ENCODE peak calls at places on chromosomes 2 and 18, in six cellular contexts. One of them, this sample, is unnamed. For H3K4me1, the result is how much of the 10 kb centered on the place peaks cover.

GRCh38 chr2:67039701-67040100 is 357.4 kb upstream of the ETAA1 start:
- DNase-seq in ovary: no peak
- DNase-seq in GM23338: no peak
- DNase-seq in RWPE2: no peak
- DNase-seq in uterus: no peak
- DNase-seq in stomach: no peak
- DNase-seq in this sample: no peak

GRCh38 chr2:92073815-92074548 is 2797.2 kb upstream of the TEKT4 start:
- DNase-seq in uterus: no peak
- DNase-seq in GM23338: no peak
- DNase-seq in ovary: peak
- DNase-seq in stomach: peak
- DNase-seq in RWPE2: no peak
- DNase-seq in this sample: no peak

GRCh38 chr2:236366049-236366387 is 101.8 kb upstream of the ASB18 start:
- DNase-seq in stomach: no peak
- DNase-seq in ovary: no peak
- DNase-seq in GM23338: no peak
- DNase-seq in uterus: no peak
- DNase-seq in RWPE2: no peak
- DNase-seq in this sample: no peak

GRCh38 chr2:38274286-38275276 is 102.5 kb downstream of the ATL2 start:
- DNase-seq in uterus: peak
- DNase-seq in RWPE2: no peak
- DNase-seq in stomach: no peak
- DNase-seq in GM23338: peak
- DNase-seq in ovary: no peak
- DNase-seq in this sample: no peak

GRCh38 chr2:134189009-134189717 is 64.7 kb upstream of the MGAT5 start:
- DNase-seq in stomach: peak
- DNase-seq in ovary: no peak
- DNase-seq in RWPE2: peak
- DNase-seq in GM23338: no peak
- DNase-seq in uterus: no peak
- DNase-seq in this sample: no peak

GRCh38 chr2:26969089-26969844 is 1.2 kb upstream of the MAPRE3 start:
- DNase-seq in GM23338: no peak
- DNase-seq in ovary: no peak
- DNase-seq in uterus: no peak
- DNase-seq in RWPE2: no peak
- DNase-seq in stomach: no peak
- DNase-seq in this sample: no peak

GRCh38 chr18:28793911-28794310 is 617.0 kb upstream of the CDH2 start:
- DNase-seq in uterus: no peak
- DNase-seq in ovary: no peak
- DNase-seq in GM23338: no peak
- DNase-seq in RWPE2: no peak
- DNase-seq in stomach: no peak
- DNase-seq in this sample: no peak

GRCh38 chr2:2590796-2591541 is 259.9 kb upstream of the MYT1L start:
- DNase-seq in GM23338: no peak
- DNase-seq in RWPE2: no peak
- DNase-seq in uterus: no peak
- DNase-seq in ovary: no peak
- DNase-seq in stomach: peak
- DNase-seq in this sample: no peak

GRCh38 chr2:18630101-18630500 is 40.7 kb upstream of the NT5C1B start:
- DNase-seq in GM23338: no peak
- DNase-seq in uterus: no peak
- DNase-seq in RWPE2: no peak
- DNase-seq in ovary: no peak
- DNase-seq in stomach: no peak
- DNase-seq in this sample: no peak

GRCh38 chr2:159907914-159908313 is 109.9 kb upstream of the CD302 start:
- DNase-seq in RWPE2: no peak
- DNase-seq in uterus: no peak
- DNase-seq in stomach: no peak
- DNase-seq in GM23338: no peak
- DNase-seq in ovary: no peak
- DNase-seq in this sample: no peak

GRCh38 chr2:222490100-222490499 is 65.8 kb downstream of the SGPP2 start:
- DNase-seq in ovary: no peak
- DNase-seq in RWPE2: no peak
- DNase-seq in stomach: no peak
- DNase-seq in uterus: no peak
- DNase-seq in GM23338: no peak
- DNase-seq in this sample: no peak

GRCh38 chr2:81529944-81530343 is 1225.4 kb upstream of the LRRTM1 start:
- DNase-seq in stomach: no peak
- DNase-seq in uterus: no peak
- DNase-seq in ovary: no peak
- DNase-seq in RWPE2: no peak
- DNase-seq in GM23338: peak
- DNase-seq in this sample: no peak

GRCh38 chr2:88614497-88615157 is 12.6 kb downstream of the EIF2AK3 start:
- DNase-seq in RWPE2: no peak
- DNase-seq in ovary: no peak
- DNase-seq in stomach: no peak
- DNase-seq in uterus: no peak
- DNase-seq in GM23338: no peak
- DNase-seq in this sample: no peak

GRCh38 chr2:79253375-79253774 is 93.8 kb upstream of the REG3A start:
- DNase-seq in ovary: no peak
- DNase-seq in stomach: no peak
- DNase-seq in RWPE2: no peak
- DNase-seq in GM23338: no peak
- DNase-seq in uterus: no peak
- DNase-seq in this sample: no peak

GRCh38 chr2:186639939-186640338 is 50.1 kb downstream of the ITGAV start:
- DNase-seq in uterus: no peak
- DNase-seq in stomach: no peak
- DNase-seq in GM23338: no peak
- DNase-seq in RWPE2: no peak
- DNase-seq in ovary: no peak
- DNase-seq in this sample: no peak

GRCh38 chr2:69692424-69692823 is 48.9 kb upstream of the AAK1 start:
- DNase-seq in ovary: no peak
- DNase-seq in stomach: no peak
- DNase-seq in RWPE2: no peak
- DNase-seq in GM23338: no peak
- DNase-seq in uterus: no peak
- DNase-seq in this sample: no peak

GRCh38 chr2:161303535-161304050 is 4.6 kb upstream of the PSMD14 start:
- DNase-seq in RWPE2: no peak
- DNase-seq in stomach: no peak
- DNase-seq in ovary: no peak
- DNase-seq in GM23338: no peak
- DNase-seq in uterus: no peak
- DNase-seq in this sample: no peak

GRCh38 chr18:24470022-24470618 is 9.7 kb downstream of the HRH4 start:
- DNase-seq in uterus: no peak
- DNase-seq in ovary: no peak
- DNase-seq in GM23338: no peak
- DNase-seq in stomach: no peak
- DNase-seq in RWPE2: no peak
- DNase-seq in this sample: no peak

GRCh38 chr18:23237524-23238151 is 102.4 kb downstream of the CABLES1 start:
- DNase-seq in stomach: peak
- DNase-seq in RWPE2: no peak
- DNase-seq in ovary: peak
- DNase-seq in GM23338: peak
- DNase-seq in uterus: peak
- DNase-seq in this sample: peak

GRCh38 chr2:19711470-19712372 is 190.1 kb downstream of the TTC32 start:
- DNase-seq in uterus: peak
- DNase-seq in ovary: no peak
- DNase-seq in RWPE2: no peak
- DNase-seq in stomach: no peak
- DNase-seq in GM23338: peak
- DNase-seq in this sample: peak

GRCh38 chr2:32865399-32866068 is 81.2 kb upstream of the LTBP1 start:
- DNase-seq in ovary: no peak
- DNase-seq in uterus: no peak
- DNase-seq in GM23338: no peak
- DNase-seq in stomach: no peak
- DNase-seq in RWPE2: no peak
- DNase-seq in this sample: no peak

GRCh38 chr2:159903404-159904126 is 105.6 kb upstream of the CD302 start:
- DNase-seq in GM23338: no peak
- DNase-seq in uterus: no peak
- DNase-seq in RWPE2: no peak
- DNase-seq in stomach: peak
- DNase-seq in ovary: no peak
- DNase-seq in this sample: no peak

GRCh38 chr18:39496986-39497385 is 1931.4 kb upstream of the CELF4 start:
- DNase-seq in uterus: no peak
- DNase-seq in GM23338: no peak
- DNase-seq in RWPE2: no peak
- DNase-seq in ovary: no peak
- DNase-seq in stomach: no peak
- DNase-seq in this sample: no peak

GRCh38 chr18:49460958-49461601 is 635 bp upstream of the DYM start:
- DNase-seq in ovary: no peak
- DNase-seq in GM23338: peak
- DNase-seq in RWPE2: no peak
- DNase-seq in stomach: no peak
- DNase-seq in uterus: no peak
- DNase-seq in this sample: no peak

GRCh38 chr2:217166241-217166640 is 306.4 kb upstream of the TNP1 start:
- DNase-seq in ovary: no peak
- DNase-seq in uterus: no peak
- DNase-seq in stomach: no peak
- DNase-seq in GM23338: peak
- DNase-seq in RWPE2: no peak
- DNase-seq in this sample: no peak

GRCh38 chr18:26455639-26456038 is 92.7 kb downstream of the KCTD1 start:
- DNase-seq in RWPE2: no peak
- DNase-seq in uterus: no peak
- DNase-seq in stomach: no peak
- DNase-seq in ovary: no peak
- DNase-seq in GM23338: no peak
- DNase-seq in this sample: no peak
- H3K4me1 ChIP-seq in RWPE2: under half
- H3K4me1 ChIP-seq in uterus: under half
- H3K4me1 ChIP-seq in stomach: under half
- H3K4me1 ChIP-seq in ovary: under half
- H3K4me1 ChIP-seq in GM23338: under half
- H3K4me1 ChIP-seq in this sample: under half

DNA sequence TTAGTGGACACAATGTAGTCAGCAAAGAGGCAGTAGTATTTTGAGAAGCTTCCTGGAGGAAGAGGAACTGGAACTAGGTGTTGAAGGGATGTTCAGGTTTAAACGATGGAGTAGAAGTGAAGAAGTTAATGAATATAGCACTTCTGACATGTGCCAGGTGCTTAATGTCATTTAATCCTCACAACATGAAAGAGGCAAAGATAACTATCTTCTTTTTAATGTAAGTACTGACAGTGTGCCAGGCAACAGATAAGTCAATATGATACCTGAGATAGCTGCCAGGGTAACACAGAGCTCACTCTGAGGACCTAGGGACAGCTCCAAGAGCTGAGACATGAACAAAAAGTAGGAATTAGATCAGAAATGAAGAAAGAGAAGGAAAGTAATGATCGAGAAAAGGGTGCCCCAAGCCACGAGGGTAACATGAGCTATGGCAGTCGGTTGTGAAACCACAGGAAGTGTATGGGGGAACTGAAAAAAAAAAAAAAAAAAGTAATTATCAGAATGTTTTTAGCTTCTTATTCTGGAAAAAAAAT is 140.7 kb downstream of the RNF144A start:
- DNase-seq in ovary: no peak
- DNase-seq in stomach: no peak
- DNase-seq in uterus: no peak
- DNase-seq in GM23338: no peak
- DNase-seq in RWPE2: no peak
- DNase-seq in this sample: no peak
- H3K4me3 ChIP-seq in ovary: no peak
- H3K4me3 ChIP-seq in stomach: no peak
- H3K4me3 ChIP-seq in uterus: no peak
- H3K4me3 ChIP-seq in GM23338: no peak
- H3K4me3 ChIP-seq in RWPE2: no peak
- H3K4me3 ChIP-seq in this sample: no peak

DNA sequence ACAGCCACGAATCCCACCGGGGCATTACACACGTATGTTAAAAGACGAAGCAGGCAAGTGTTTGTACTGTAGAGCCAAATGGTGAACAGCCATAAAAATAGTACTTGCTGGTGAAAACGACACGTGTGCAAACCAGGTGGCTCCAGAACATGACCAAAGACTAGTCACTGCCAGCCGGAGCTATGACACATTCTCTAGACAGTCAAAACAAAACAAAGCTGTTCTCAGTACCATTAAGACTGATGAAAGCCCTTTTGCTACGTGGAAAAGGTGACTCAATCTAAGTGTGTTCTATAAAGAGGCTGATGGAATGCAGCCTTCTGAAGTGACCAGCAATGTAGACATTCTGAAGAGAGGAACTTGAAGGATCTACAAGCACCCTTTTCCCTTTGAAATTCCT is 367.7 kb upstream of the NETO1 start:
- DNase-seq in GM23338: no peak
- DNase-seq in uterus: no peak
- DNase-seq in stomach: no peak
- DNase-seq in RWPE2: peak
- DNase-seq in ovary: no peak
- DNase-seq in this sample: no peak
- H3K27ac ChIP-seq in GM23338: no peak
- H3K27ac ChIP-seq in uterus: no peak
- H3K27ac ChIP-seq in stomach: no peak
- H3K27ac ChIP-seq in RWPE2: peak
- H3K27ac ChIP-seq in ovary: no peak
- H3K27ac ChIP-seq in this sample: no peak

DNA sequence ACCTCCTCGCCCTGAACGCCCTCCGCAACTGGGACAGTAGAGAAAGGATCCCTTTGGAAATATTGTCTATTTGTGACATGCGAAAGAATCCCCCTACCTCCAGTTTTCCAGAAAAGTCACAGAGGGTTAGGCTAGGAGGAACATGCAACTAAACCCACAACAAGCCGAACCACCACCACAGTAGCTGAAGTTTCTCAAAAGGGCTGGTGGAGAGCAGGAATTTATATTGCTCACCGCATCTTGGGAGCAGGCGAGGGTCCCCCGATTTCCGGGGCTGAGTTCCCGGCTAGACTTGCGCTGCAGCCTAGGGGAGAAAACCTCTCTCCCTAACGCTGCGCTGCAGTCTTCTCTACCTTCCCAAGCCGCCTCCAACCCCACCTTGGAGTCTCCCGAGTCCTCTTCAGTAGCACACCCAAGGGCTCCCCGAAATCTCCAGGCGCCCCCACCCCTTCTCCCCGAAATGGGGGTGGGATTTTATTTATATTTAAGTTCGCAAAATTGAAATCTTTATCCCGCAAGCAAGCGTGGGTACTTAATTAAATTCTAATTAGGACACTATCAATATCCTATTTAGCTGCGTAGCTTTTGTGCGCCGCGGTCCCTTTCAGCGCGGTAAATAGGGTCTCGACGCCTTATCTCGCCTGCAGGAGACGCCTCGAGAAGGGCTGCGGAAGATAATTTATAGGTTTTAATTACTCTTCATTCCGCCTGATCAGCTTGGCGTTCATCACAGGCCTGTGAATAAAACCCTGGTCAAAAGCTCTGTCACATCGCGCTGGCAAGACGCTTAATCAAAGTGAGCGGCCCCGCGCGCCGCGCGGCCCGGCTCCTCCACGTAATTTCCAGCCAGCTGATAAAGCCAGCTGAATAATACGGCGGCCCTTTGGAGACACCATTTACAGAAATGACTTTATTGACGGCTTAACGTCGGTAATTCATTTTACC is 2.0 kb upstream of the EN1 start:
- DNase-seq in RWPE2: no peak
- DNase-seq in stomach: no peak
- DNase-seq in GM23338: peak
- DNase-seq in ovary: no peak
- DNase-seq in uterus: no peak
- DNase-seq in this sample: no peak
- H3K4me1 ChIP-seq in RWPE2: under half
- H3K4me1 ChIP-seq in stomach: half or more
- H3K4me1 ChIP-seq in GM23338: half or more
- H3K4me1 ChIP-seq in ovary: under half
- H3K4me1 ChIP-seq in uterus: under half
- H3K4me1 ChIP-seq in this sample: under half